ENCODE peak calls at places on chromosomes 3 and 15, in four cellular contexts. F is endothelial cell, B is left lung, S is T-cell. X is an unnamed sample.

GRCh38 chr3:124346487-124346886 is 354.6 kb upstream of the ROPN1 start:
- DNase-seq in F (no peak), B (no peak), S (no peak), X (no peak)

GRCh38 chr3:172856766-172857742 is 106.5 kb downstream of the ECT2 start:
- DNase-seq in S (no peak), B (peak), F (no peak), X (no peak)

GRCh38 chr15:31427411-31427810 is 100.8 kb downstream of the KLF13 start:
- DNase-seq in S (no peak), F (no peak), B (no peak), X (no peak)

GRCh38 chr3:169300436-169300835 is 363.1 kb downstream of the MECOM start:
- DNase-seq in B (no peak), F (no peak), S (no peak), X (no peak)

GRCh38 chr3:142777927-142778326 is 54.1 kb downstream of the TRPC1 start:
- DNase-seq in S (no peak), B (no peak), F (no peak), X (no peak)

GRCh38 chr3:132606085-132606484 is 9.0 kb downstream of the ACKR4 start:
- DNase-seq in S (no peak), B (no peak), F (no peak), X (no peak)

GRCh38 chr3:31196881-31197364 is 302.5 kb upstream of the GADL1 start:
- DNase-seq in F (no peak), B (no peak), S (no peak), X (peak)

GRCh38 chr3:18442743-18443669 is 17.9 kb upstream of the SATB1 start:
- DNase-seq in B (no peak), F (no peak), S (no peak), X (no peak)

GRCh38 chr3:52313774-52314188 is 2.3 kb upstream of the DNAH1 start:
- DNase-seq in B (peak), F (no peak), S (no peak), X (no peak)

GRCh38 chr15:38705421-38706219 is 141.0 kb upstream of the RASGRP1 start:
- DNase-seq in B (no peak), F (no peak), S (no peak), X (no peak)

GRCh38 chr3:127820871-127821853 is 1.2 kb downstream of the MGLL start:
- DNase-seq in B (peak), F (no peak), S (no peak), X (no peak)

GRCh38 chr3:173465112-173465511 is 67.6 kb downstream of the NLGN1 start:
- DNase-seq in B (no peak), F (no peak), S (no peak), X (peak)

GRCh38 chr3:5188419-5189405 is 1.2 kb downstream of the EDEM1 start:
- DNase-seq in S (peak), F (peak), B (no peak), X (no peak)

GRCh38 chr15:39963806-39964205 is 29.9 kb downstream of the EIF2AK4 start:
- DNase-seq in F (no peak), S (no peak), B (no peak), X (peak)

GRCh38 chr3:17135696-17136095 is 250.9 kb downstream of the PLCL2 start:
- DNase-seq in S (no peak), B (no peak), F (no peak), X (no peak)

GRCh38 chr3:52222319-52223221 is 2.9 kb downstream of the TLR9 start:
- DNase-seq in S (no peak), F (no peak), B (peak), X (no peak)

GRCh38 chr15:35686347-35686746 is 140.4 kb upstream of the DPH6 start:
- DNase-seq in F (no peak), S (no peak), B (no peak), X (no peak)

GRCh38 chr15:71048913-71049675 is 66.2 kb upstream of the THSD4 start:
- DNase-seq in S (no peak), B (no peak), F (no peak), X (peak)

GRCh38 chr3:190514163-190515153 is 573 bp downstream of the IL1RAP start:
- DNase-seq in B (peak), F (peak), S (peak), X (no peak)

GRCh38 chr3:45124379-45124778 is 21.8 kb downstream of the CDCP1 start:
- DNase-seq in B (no peak), S (no peak), F (no peak), X (no peak)

GRCh38 chr15:97729270-97729669 is 231.2 kb upstream of the ARRDC4 start:
- DNase-seq in F (no peak), B (no peak), S (no peak), X (no peak)

GRCh38 chr15:93300796-93301195 is 211.8 kb upstream of the RGMA start:
- DNase-seq in S (no peak), F (no peak), B (no peak), X (no peak)

GRCh38 chr15:67120839-67121540 is 55.6 kb downstream of the SMAD3 start:
- DNase-seq in S (peak), F (no peak), B (peak), X (peak)

GRCh38 chr15:51620647-51621046 is 1.9 kb downstream of the DMXL2 start:
- DNase-seq in S (no peak), B (no peak), F (no peak), X (no peak)

X was measured in AG09309.